ENCODE peak calls at places on chromosomes 6 and 20, in six cellular contexts. P is T-helper 1 cell; A is AG08395; Z is activated CD4-positive, alpha-beta T cell treated with anti-CD3 and anti-CD28 coated beads for 24 hours; G is NCI-H510A treated with DMSO at 0.1 percent for 48 hours; O is T-helper 9 cell. N is an unnamed sample.
A peak's percentile ranks its signal among the peaks of the same experiment; 100 is the strongest.

GRCh38 chr6:134373282-134373922 is 55.5 kb upstream of the SGK1 start:
- DNase-seq in P (no peak), G (no peak), A (peak; percentile 69), Z (no peak), O (no peak), N (peak; percentile 67)

GRCh38 chr20:51412991-51413471 is 129.5 kb downstream of the NFATC2 start:
- DNase-seq in A (peak; percentile 81), G (no peak), O (no peak), Z (no peak), P (no peak), N (peak; percentile 82)

GRCh38 chr6:118725944-118726343 is 74.6 kb upstream of the CEP85L start:
- DNase-seq in O (peak; percentile 16), A (no peak), P (peak; percentile 29), G (no peak), Z (peak; percentile 47), N (no peak)

GRCh38 chr6:33699131-33699530 is 12.4 kb downstream of the UQCC2 start:
- DNase-seq in Z (no peak), G (no peak), P (no peak), O (no peak), A (no peak), N (no peak)

GRCh38 chr20:10857362-10858070 is 183.7 kb upstream of the JAG1 start:
- DNase-seq in Z (no peak), P (no peak), O (no peak), G (no peak), A (peak; percentile 10), N (peak; percentile 24)

GRCh38 chr20:52035977-52036376 is 155.6 kb downstream of the ZFP64 start:
- DNase-seq in G (no peak), Z (no peak), P (no peak), A (no peak), O (no peak), N (no peak)

GRCh38 chr6:786946-787763 is 94.2 kb upstream of the EXOC2 start:
- DNase-seq in O (no peak), P (no peak), Z (no peak), G (no peak), A (peak; percentile 35), N (peak; percentile 34)

GRCh38 chr6:33018904-33019303 is 9.5 kb upstream of the HLA-DOA start:
- DNase-seq in O (no peak), P (no peak), A (peak; percentile 28), G (no peak), Z (no peak), N (peak; percentile 70)

GRCh38 chr20:57895161-57895855 is 185.5 kb upstream of the PMEPA1 start:
- DNase-seq in O (no peak), G (no peak), P (no peak), Z (no peak), A (no peak), N (no peak)

GRCh38 chr6:143014764-143015163 is 45.9 kb upstream of the AIG1 start:
- DNase-seq in O (no peak), P (no peak), Z (no peak), G (no peak), A (no peak), N (no peak)

GRCh38 chr6:46993846-46994245 is 48.3 kb downstream of the ADGRF1 start:
- DNase-seq in Z (no peak), A (peak; percentile 89), G (no peak), O (no peak), P (no peak), N (peak; percentile 78)

GRCh38 chr6:99512033-99512432 is 3.2 kb downstream of the USP45 start:
- DNase-seq in P (no peak), O (no peak), G (no peak), Z (no peak), A (no peak), N (no peak)

GRCh38 chr6:127291495-127291894 is 24.8 kb downstream of the RNF146 start:
- DNase-seq in P (no peak), A (no peak), O (no peak), Z (no peak), G (no peak), N (no peak)

GRCh38 chr20:17872920-17873319 is 95.7 kb downstream of the SNX5 start:
- DNase-seq in G (no peak), Z (no peak), P (no peak), A (no peak), O (no peak), N (no peak)

GRCh38 chr6:90008189-90008907 is 114.1 kb downstream of the GJA10 start:
- DNase-seq in P (no peak), O (no peak), A (no peak), Z (no peak), G (no peak), N (no peak)

GRCh38 chr6:21751608-21752007 is 158.1 kb downstream of the SOX4 start:
- DNase-seq in O (no peak), P (no peak), G (no peak), Z (no peak), A (no peak), N (no peak)

GRCh38 chr6:143549221-143549620 is 37.7 kb upstream of the FUCA2 start:
- DNase-seq in A (no peak), O (no peak), P (no peak), G (no peak), Z (no peak), N (no peak)

GRCh38 chr6:138161434-138162103 is at the start of gene ARFGEF3:
- DNase-seq in P (peak; percentile 20), Z (peak; percentile 51), G (peak; percentile 34), A (peak; percentile 33), O (peak; percentile 37), N (peak; percentile 83)

GRCh38 chr6:126051739-126052138 is 65.4 kb downstream of the TRMT11 start:
- DNase-seq in O (no peak), Z (no peak), A (no peak), P (no peak), G (no peak), N (no peak)

N was measured in AG20443.